ENCODE peak calls at places on chromosomes 3 and 15, in four cellular contexts. One of them, this sample, is unnamed.

GRCh38 chr3:14646589-14647413 is 4.8 kb upstream of the CCDC174 start:
- DNase-seq in DMS 273 treated with DMSO at 0.1 percent for 48 hours: no peak
- DNase-seq in pancreas: no peak
- DNase-seq in HFFc6: no peak
- DNase-seq in this sample: no peak

GRCh38 chr3:141659821-141660597 is 78.1 kb upstream of the RNF7 start:
- DNase-seq in pancreas: peak
- DNase-seq in DMS 273 treated with DMSO at 0.1 percent for 48 hours: peak
- DNase-seq in HFFc6: peak
- DNase-seq in this sample: peak

GRCh38 chr3:126121632-126122031 is 37.7 kb upstream of the SLC41A3 start:
- DNase-seq in DMS 273 treated with DMSO at 0.1 percent for 48 hours: no peak
- DNase-seq in pancreas: no peak
- DNase-seq in HFFc6: no peak
- DNase-seq in this sample: no peak

GRCh38 chr15:81281925-81282895 is 41.7 kb downstream of the STARD5 start:
- DNase-seq in HFFc6: no peak
- DNase-seq in DMS 273 treated with DMSO at 0.1 percent for 48 hours: no peak
- DNase-seq in pancreas: no peak
- DNase-seq in this sample: no peak

GRCh38 chr3:169310190-169310918 is 353.2 kb downstream of the MECOM start:
- DNase-seq in DMS 273 treated with DMSO at 0.1 percent for 48 hours: no peak
- DNase-seq in pancreas: no peak
- DNase-seq in HFFc6: no peak
- DNase-seq in this sample: no peak

GRCh38 chr3:109553573-109554371 is 216.4 kb upstream of the DPPA4 start:
- DNase-seq in HFFc6: peak
- DNase-seq in pancreas: no peak
- DNase-seq in DMS 273 treated with DMSO at 0.1 percent for 48 hours: no peak
- DNase-seq in this sample: no peak

GRCh38 chr3:171347017-171347979 is 112.9 kb downstream of the TNIK start:
- DNase-seq in pancreas: no peak
- DNase-seq in DMS 273 treated with DMSO at 0.1 percent for 48 hours: no peak
- DNase-seq in HFFc6: no peak
- DNase-seq in this sample: peak

GRCh38 chr3:98726084-98726483 is 37.1 kb upstream of the ST3GAL6 start:
- DNase-seq in HFFc6: peak
- DNase-seq in DMS 273 treated with DMSO at 0.1 percent for 48 hours: no peak
- DNase-seq in pancreas: no peak
- DNase-seq in this sample: no peak

GRCh38 chr3:11610700-11611099 is 33.0 kb downstream of the VGLL4 start:
- DNase-seq in HFFc6: no peak
- DNase-seq in pancreas: no peak
- DNase-seq in DMS 273 treated with DMSO at 0.1 percent for 48 hours: no peak
- DNase-seq in this sample: no peak

GRCh38 chr15:38691365-38691764 is 126.8 kb upstream of the RASGRP1 start:
- DNase-seq in DMS 273 treated with DMSO at 0.1 percent for 48 hours: no peak
- DNase-seq in HFFc6: no peak
- DNase-seq in pancreas: no peak
- DNase-seq in this sample: no peak

GRCh38 chr3:47613723-47614122 is 35.1 kb upstream of the CSPG5 start:
- DNase-seq in HFFc6: no peak
- DNase-seq in pancreas: peak
- DNase-seq in DMS 273 treated with DMSO at 0.1 percent for 48 hours: no peak
- DNase-seq in this sample: no peak

GRCh38 chr3:122988507-122988906 is 39.1 kb downstream of the SEMA5B start:
- DNase-seq in pancreas: no peak
- DNase-seq in DMS 273 treated with DMSO at 0.1 percent for 48 hours: peak
- DNase-seq in HFFc6: no peak
- DNase-seq in this sample: no peak

GRCh38 chr15:80698636-80699035 is 3.5 kb downstream of the ABHD17C start:
- DNase-seq in HFFc6: peak
- DNase-seq in pancreas: no peak
- DNase-seq in DMS 273 treated with DMSO at 0.1 percent for 48 hours: no peak
- DNase-seq in this sample: no peak

GRCh38 chr3:57892423-57892822 is 115.8 kb upstream of the FLNB start:
- DNase-seq in pancreas: no peak
- DNase-seq in HFFc6: peak
- DNase-seq in DMS 273 treated with DMSO at 0.1 percent for 48 hours: no peak
- DNase-seq in this sample: no peak

GRCh38 chr3:30221622-30222021 is 384.8 kb upstream of the TGFBR2 start:
- DNase-seq in HFFc6: no peak
- DNase-seq in pancreas: no peak
- DNase-seq in DMS 273 treated with DMSO at 0.1 percent for 48 hours: no peak
- DNase-seq in this sample: peak

GRCh38 chr3:186815490-186815889 is 9.2 kb upstream of the RFC4 start:
- DNase-seq in HFFc6: peak
- DNase-seq in pancreas: no peak
- DNase-seq in DMS 273 treated with DMSO at 0.1 percent for 48 hours: no peak
- DNase-seq in this sample: peak

GRCh38 chr3:153704115-153704514 is 417.1 kb upstream of the ARHGEF26 start:
- DNase-seq in DMS 273 treated with DMSO at 0.1 percent for 48 hours: no peak
- DNase-seq in pancreas: no peak
- DNase-seq in HFFc6: no peak
- DNase-seq in this sample: no peak

GRCh38 chr3:185737020-185737419 is 87.8 kb downstream of the IGF2BP2 start:
- DNase-seq in pancreas: no peak
- DNase-seq in DMS 273 treated with DMSO at 0.1 percent for 48 hours: no peak
- DNase-seq in HFFc6: peak
- DNase-seq in this sample: no peak

GRCh38 chr15:53808058-53808703 is 48.7 kb upstream of the WDR72 start:
- DNase-seq in DMS 273 treated with DMSO at 0.1 percent for 48 hours: no peak
- DNase-seq in pancreas: no peak
- DNase-seq in HFFc6: no peak
- DNase-seq in this sample: peak

GRCh38 chr3:192864943-192865342 is 52.7 kb downstream of the MB21D2 start:
- DNase-seq in pancreas: no peak
- DNase-seq in DMS 273 treated with DMSO at 0.1 percent for 48 hours: peak
- DNase-seq in HFFc6: no peak
- DNase-seq in this sample: peak

GRCh38 chr15:62085740-62086139 is 19.0 kb downstream of the C2CD4A start:
- DNase-seq in HFFc6: no peak
- DNase-seq in DMS 273 treated with DMSO at 0.1 percent for 48 hours: no peak
- DNase-seq in pancreas: no peak
- DNase-seq in this sample: no peak

GRCh38 chr15:68001811-68002210 is 52.3 kb upstream of the PIAS1 start:
- DNase-seq in DMS 273 treated with DMSO at 0.1 percent for 48 hours: no peak
- DNase-seq in HFFc6: no peak
- DNase-seq in pancreas: no peak
- DNase-seq in this sample: no peak

GRCh38 chr15:80582816-80583423 is 112.2 kb upstream of the ABHD17C start:
- DNase-seq in pancreas: no peak
- DNase-seq in DMS 273 treated with DMSO at 0.1 percent for 48 hours: no peak
- DNase-seq in HFFc6: no peak
- DNase-seq in this sample: no peak

GRCh38 chr3:100603449-100603848 is 6.0 kb upstream of the ADGRG7 start:
- DNase-seq in pancreas: no peak
- DNase-seq in DMS 273 treated with DMSO at 0.1 percent for 48 hours: no peak
- DNase-seq in HFFc6: peak
- DNase-seq in this sample: peak

GRCh38 chr3:172034786-172035685 is 4.3 kb upstream of the FNDC3B start:
- DNase-seq in DMS 273 treated with DMSO at 0.1 percent for 48 hours: peak
- DNase-seq in HFFc6: peak
- DNase-seq in pancreas: no peak
- DNase-seq in this sample: peak

GRCh38 chr3:72346526-72346926 is 501.7 kb downstream of the SHQ1 start:
- DNase-seq in DMS 273 treated with DMSO at 0.1 percent for 48 hours: no peak
- DNase-seq in pancreas: no peak
- DNase-seq in HFFc6: peak
- DNase-seq in this sample: peak

GRCh38 chr3:140617135-140617534 is 60.7 kb upstream of the TRIM42 start:
- DNase-seq in pancreas: no peak
- DNase-seq in HFFc6: no peak
- DNase-seq in DMS 273 treated with DMSO at 0.1 percent for 48 hours: no peak
- DNase-seq in this sample: no peak

GRCh38 chr15:36282821-36283220 is 296.6 kb upstream of the CDIN1 start:
- DNase-seq in DMS 273 treated with DMSO at 0.1 percent for 48 hours: no peak
- DNase-seq in pancreas: no peak
- DNase-seq in HFFc6: no peak
- DNase-seq in this sample: no peak

GRCh38 chr3:194577985-194578905 is 55.0 kb downstream of the TMEM44 start:
- DNase-seq in DMS 273 treated with DMSO at 0.1 percent for 48 hours: no peak
- DNase-seq in pancreas: no peak
- DNase-seq in HFFc6: peak
- DNase-seq in this sample: peak

GRCh38 chr3:156762631-156763185 is 63.4 kb upstream of the LEKR1 start:
- DNase-seq in DMS 273 treated with DMSO at 0.1 percent for 48 hours: peak
- DNase-seq in HFFc6: peak
- DNase-seq in pancreas: no peak
- DNase-seq in this sample: peak

GRCh38 chr15:41241251-41241964 is 10.3 kb downstream of the CHP1 start:
- DNase-seq in HFFc6: no peak
- DNase-seq in pancreas: peak
- DNase-seq in DMS 273 treated with DMSO at 0.1 percent for 48 hours: no peak
- DNase-seq in this sample: no peak